ENCODE peak calls at places on chromosomes 5 and 9, in eight cellular contexts. J is CD4-positive, alpha-beta memory T cell; O is mesenchymal stem cell; G is tibial nerve; M is mammary epithelial cell; N is heart left ventricle; E is SJSA1; X is left ventricle myocardium inferior. Y is an unnamed sample. For H3K4me1, the result is how much of the 10 kb centered on the place peaks cover.

GRCh38 chr5:107402881-107403280 is 267.9 kb downstream of the EFNA5 start:
- DNase-seq in J (no peak), O (no peak), G (no peak), M (no peak), N (peak), E (no peak), X (no peak), Y (no peak)

GRCh38 chr5:97062046-97062445 is 80.4 kb downstream of the LIX1 start:
- DNase-seq in J (no peak), O (no peak), G (no peak), M (no peak), N (no peak), E (no peak), X (no peak), Y (no peak)

GRCh38 chr5:3197699-3198098 is 397.9 kb upstream of the IRX1 start:
- DNase-seq in J (no peak), O (no peak), G (no peak), M (no peak), N (no peak), E (no peak), X (no peak), Y (no peak)

GRCh38 chr9:93649610-93650261 is 73.4 kb downstream of the PHF2 start:
- DNase-seq in J (no peak), O (no peak), G (no peak), M (no peak), N (no peak), E (no peak), X (peak), Y (no peak)

GRCh38 chr9:5326893-5327548 is 12.7 kb downstream of the RLN1 start:
- DNase-seq in J (peak), O (peak), G (no peak), M (no peak), N (no peak), E (no peak), X (no peak), Y (peak)

GRCh38 chr5:90933298-90933697 is 374.7 kb downstream of the ADGRV1 start:
- DNase-seq in J (no peak), O (no peak), G (no peak), M (no peak), N (no peak), E (no peak), X (no peak), Y (no peak)

GRCh38 chr5:107063511-107063910 is 607.2 kb downstream of the EFNA5 start:
- DNase-seq in J (no peak), O (no peak), G (no peak), M (peak), N (no peak), E (no peak), X (no peak), Y (no peak)

GRCh38 chr5:123261752-123262151 is 161.5 kb downstream of the CEP120 start:
- DNase-seq in J (no peak), O (no peak), G (no peak), M (peak), N (no peak), E (no peak), X (no peak), Y (no peak)

GRCh38 chr5:127423173-127423798 is 94.2 kb upstream of the PRRC1 start:
- DNase-seq in J (no peak), O (no peak), G (no peak), M (no peak), N (no peak), E (no peak), X (no peak), Y (no peak)

GRCh38 chr5:15927710-15928380 is 251.7 kb downstream of the MARCHF11 start:
- DNase-seq in J (no peak), O (no peak), G (no peak), M (no peak), N (no peak), E (no peak), X (no peak), Y (peak)

GRCh38 chr5:65482280-65482726 is 583 bp upstream of the ADAMTS6 start:
- DNase-seq in J (peak), O (peak), G (no peak), M (peak), N (no peak), E (peak), X (no peak), Y (no peak)

GRCh38 chr5:39475055-39475454 is 50.3 kb upstream of the DAB2 start:
- DNase-seq in J (no peak), O (no peak), G (no peak), M (no peak), N (no peak), E (no peak), X (no peak), Y (no peak)

GRCh38 chr9:112790231-112790774 is 39.7 kb downstream of the SNX30 start:
- DNase-seq in J (no peak), O (no peak), G (no peak), M (peak), N (no peak), E (no peak), X (no peak), Y (no peak)

GRCh38 chr5:150625831-150626746 is 14.4 kb upstream of the SYNPO start:
- DNase-seq in J (no peak), O (no peak), G (no peak), M (no peak), N (peak), E (no peak), X (no peak), Y (no peak)

GRCh38 chr5:171272996-171273970 is 35.8 kb upstream of the TLX3 start:
- DNase-seq in J (no peak), O (peak), G (no peak), M (peak), N (no peak), E (no peak), X (no peak), Y (no peak)

GRCh38 chr9:134982311-134982710 is 64.6 kb upstream of the FCN1 start:
- DNase-seq in J (no peak), O (no peak), G (no peak), M (no peak), N (no peak), E (no peak), X (no peak), Y (no peak)

GRCh38 chr5:81853005-81853357 is 102.1 kb upstream of the SSBP2 start:
- DNase-seq in J (no peak), O (no peak), G (no peak), M (no peak), N (no peak), E (no peak), X (no peak), Y (no peak)

GRCh38 chr9:114098660-114099522 is at the start of gene KIF12:
- DNase-seq in J (no peak), O (no peak), G (no peak), M (no peak), N (peak), E (no peak), X (no peak), Y (no peak)

GRCh38 chr9:128124451-128124850 is 3.1 kb downstream of the PTGES2 start:
- DNase-seq in J (no peak), O (no peak), G (no peak), M (no peak), N (peak), E (no peak), X (peak), Y (no peak)

GRCh38 chr5:1892685-1893445 is 10.1 kb upstream of the IRX4 start:
- DNase-seq in J (no peak), O (no peak), G (no peak), M (no peak), N (peak), E (no peak), X (no peak), Y (no peak)

GRCh38 chr5:21823076-21823574 is 1030.0 kb downstream of the CDH12 start:
- DNase-seq in J (no peak), O (no peak), G (no peak), M (no peak), N (no peak), E (no peak), X (no peak), Y (no peak)

GRCh38 chr5:178291969-178292825 is 59.6 kb upstream of the PHYKPL start:
- DNase-seq in J (no peak), O (no peak), G (no peak), M (no peak), N (peak), E (no peak), X (no peak), Y (no peak)

GRCh38 chr5:148828461-148829247 is 2.2 kb downstream of the ADRB2 start:
- DNase-seq in J (no peak), O (no peak), G (no peak), M (peak), N (no peak), E (peak), X (no peak), Y (no peak)

GRCh38 chr9:20220286-20220685 is 402.0 kb downstream of the MLLT3 start:
- DNase-seq in J (no peak), O (peak), G (no peak), M (peak), N (no peak), E (peak), X (no peak), Y (no peak)

GRCh38 chr9:84002344-84002743 is 21.7 kb downstream of the RMI1 start:
- DNase-seq in J (peak), O (peak), G (no peak), M (no peak), N (no peak), E (no peak), X (no peak), Y (no peak)

GRCh38 chr5:140345919-140346347 is 470 bp downstream of the HBEGF start:
- DNase-seq in J (no peak), O (peak), G (no peak), M (peak), N (peak), E (peak), X (peak), Y (no peak)

GRCh38 chr9:76905984-76906861 is at the start of gene PRUNE2:
- DNase-seq in J (no peak), O (peak), G (no peak), M (peak), N (peak), E (peak), X (peak), Y (no peak)

GRCh38 chr5:130104895-130105684 is 200.8 kb downstream of the CHSY3 start:
- DNase-seq in J (no peak), O (no peak), G (no peak), M (no peak), N (no peak), E (no peak), X (no peak), Y (no peak)

GRCh38 chr5:151270599-151270998 is 17.6 kb downstream of the GM2A start:
- DNase-seq in J (no peak), O (peak), G (no peak), M (peak), N (no peak), E (no peak), X (no peak), Y (no peak)

GRCh38 chr5:84411832-84412605 is 27.3 kb upstream of the EDIL3 start:
- DNase-seq in J (no peak), O (no peak), G (no peak), M (peak), N (no peak), E (no peak), X (no peak), Y (no peak)

GRCh38 chr5:142316051-142316450 is 8.8 kb downstream of the SPRY4 start:
- DNase-seq in J (peak), O (peak), G (no peak), M (no peak), N (no peak), E (peak), X (no peak), Y (no peak)

GRCh38 chr9:83238871-83239624 is 176.1 kb upstream of the RASEF start:
- DNase-seq in J (no peak), O (peak), G (no peak), M (no peak), N (no peak), E (no peak), X (no peak), Y (no peak)

GRCh38 chr9:32968101-32969011 is 33.1 kb downstream of the APTX start:
- DNase-seq in J (peak), O (peak), G (peak), M (peak), N (no peak), E (peak), X (no peak), Y (no peak)

GRCh38 chr9:134442486-134443168 is 116.4 kb downstream of the RXRA start:
- DNase-seq in J (no peak), O (no peak), G (no peak), M (no peak), N (no peak), E (no peak), X (no peak), Y (no peak)

GRCh38 chr9:13076616-13077015 is 202.9 kb downstream of the MPDZ start:
- DNase-seq in J (no peak), O (no peak), G (no peak), M (no peak), N (no peak), E (no peak), X (no peak), Y (no peak)

GRCh38 chr5:13244151-13244550 is 700.3 kb downstream of the DNAH5 start:
- DNase-seq in J (no peak), O (no peak), G (no peak), M (no peak), N (peak), E (no peak), X (no peak), Y (no peak)

GRCh38 chr5:124740991-124741583 is 5.4 kb downstream of the ZNF608 start:
- DNase-seq in J (no peak), O (peak), G (no peak), M (peak), N (no peak), E (peak), X (no peak), Y (no peak)

GRCh38 chr5:17305024-17305423 is 87.6 kb downstream of the BASP1 start:
- DNase-seq in J (no peak), O (peak), G (no peak), M (no peak), N (no peak), E (peak), X (no peak), Y (no peak)

GRCh38 chr9:109906766-109907382 is 126.9 kb downstream of the PALM2AKAP2 start:
- DNase-seq in J (no peak), O (peak), G (no peak), M (no peak), N (no peak), E (no peak), X (no peak), Y (no peak)

GRCh38 chr9:127340721-127341120 is 56.2 kb upstream of the SLC2A8 start:
- DNase-seq in J (no peak), O (no peak), G (no peak), M (no peak), N (no peak), E (peak), X (no peak), Y (no peak)

DNA sequence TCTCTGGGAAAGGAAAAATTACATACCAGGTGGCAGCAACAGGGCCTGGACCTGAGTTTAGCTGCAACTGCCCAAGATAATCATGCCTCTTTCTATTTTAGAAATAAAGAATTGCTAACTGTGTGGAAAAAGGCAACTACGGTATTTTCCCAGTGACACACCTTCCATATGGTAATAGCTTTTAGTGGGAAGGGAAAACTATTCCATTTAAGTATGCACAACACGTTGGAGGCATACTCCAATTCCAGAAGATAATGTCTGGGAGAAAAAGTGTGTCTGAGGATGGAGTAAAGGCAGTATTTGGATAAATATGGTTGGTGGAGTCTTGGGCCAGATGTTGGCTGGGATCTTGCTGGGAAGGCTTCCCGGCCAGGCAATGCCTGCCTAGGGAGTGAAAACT is 40.7 kb downstream of the SH3PXD2B start:
- DNase-seq in J (no peak), O (no peak), G (no peak), M (no peak), N (no peak), E (no peak), X (no peak), Y (no peak)
- H3K27ac ChIP-seq in J (no peak), O (no peak), G (peak), M (no peak), N (peak), E (peak), X (peak), Y (peak)

DNA sequence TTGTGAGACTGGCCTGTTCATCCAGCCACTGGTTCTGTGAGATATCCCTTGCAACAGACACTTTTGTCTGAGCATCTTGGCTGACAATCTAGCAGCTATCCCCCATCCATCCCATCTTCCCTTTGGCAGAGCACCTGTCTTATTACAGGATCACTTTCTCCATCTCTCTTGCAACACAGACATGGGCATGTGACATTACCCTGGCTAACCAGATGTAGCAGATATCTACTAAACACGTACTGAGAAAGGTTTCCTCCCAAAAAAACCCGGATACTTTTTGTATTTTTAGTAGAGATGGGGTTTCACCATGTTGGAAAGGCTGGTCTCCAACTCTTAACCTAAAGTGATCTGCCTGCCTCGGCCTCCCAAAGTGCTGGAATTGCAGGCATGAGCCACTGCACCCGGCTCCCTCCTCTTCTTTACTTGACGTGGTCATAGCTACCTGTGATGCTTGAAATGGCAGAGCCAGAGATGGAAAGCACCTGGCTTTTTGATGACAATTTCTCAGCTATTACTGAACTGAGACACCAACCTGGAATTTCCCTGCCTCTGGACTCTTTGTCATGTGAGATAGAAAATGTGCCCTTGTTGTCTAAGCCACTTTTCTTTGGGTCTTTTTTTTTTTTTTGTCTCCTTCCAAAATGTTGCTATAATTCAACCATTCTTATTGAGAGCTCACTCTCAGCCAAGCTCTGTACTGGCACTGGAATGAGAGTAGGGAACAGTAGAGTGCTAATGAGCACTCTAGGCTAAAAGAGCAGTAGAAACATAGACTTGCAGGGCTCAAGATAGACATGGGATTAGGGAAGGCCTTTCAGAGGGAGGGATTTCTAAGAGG is 32.6 kb downstream of the FNBP1 start:
- DNase-seq in J (peak), O (no peak), G (no peak), M (peak), N (no peak), E (no peak), X (no peak), Y (no peak)
- H3K4me1 ChIP-seq in J (half or more), O (under half), G (under half), M (under half), N (half or more), E (under half), X (under half), Y (half or more)

GRCh38 chr9:4020038-4020746 is 279.7 kb downstream of the GLIS3 start:
- DNase-seq in J (no peak), O (peak), G (no peak), M (no peak), N (no peak), E (no peak), X (no peak), Y (no peak)
- H3K27ac ChIP-seq in J (no peak), O (peak), G (no peak), M (no peak), N (no peak), E (no peak), X (no peak), Y (no peak)

GRCh38 chr5:54525692-54526091 is 8.1 kb downstream of the SNX18 start:
- DNase-seq in J (no peak), O (no peak), G (no peak), M (no peak), N (no peak), E (no peak), X (no peak), Y (no peak)

GRCh38 chr5:54523534-54523933 is 6.0 kb downstream of the SNX18 start:
- DNase-seq in J (no peak), O (no peak), G (no peak), M (no peak), N (no peak), E (no peak), X (no peak), Y (no peak)

GRCh38 chr5:54525226-54525625 is 7.7 kb downstream of the SNX18 start:
- DNase-seq in J (no peak), O (no peak), G (no peak), M (no peak), N (no peak), E (no peak), X (no peak), Y (no peak)

GRCh38 chr5:54524082-54524481 is 6.5 kb downstream of the SNX18 start:
- DNase-seq in J (no peak), O (no peak), G (no peak), M (no peak), N (no peak), E (no peak), X (no peak), Y (no peak)

DNA sequence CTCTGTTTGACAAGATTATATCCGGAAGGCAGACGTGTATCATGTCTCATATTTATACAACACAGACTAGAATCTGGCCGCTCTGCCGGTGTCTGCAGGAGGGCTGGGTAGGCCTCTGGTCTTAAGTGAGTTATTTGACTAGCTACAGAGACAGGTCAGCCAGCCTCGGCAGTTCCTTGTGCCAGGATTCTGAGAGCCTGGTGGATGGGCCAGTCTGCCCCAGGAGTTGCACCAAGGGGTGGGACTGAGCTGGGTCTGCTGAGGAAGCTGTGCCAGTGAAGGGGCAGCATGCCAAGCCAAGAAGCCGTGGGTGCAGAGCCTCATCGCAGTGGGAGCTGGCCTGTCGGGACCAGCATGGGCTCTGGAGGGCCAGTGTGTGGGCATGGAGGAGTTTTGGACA is 7.1 kb downstream of the SNX18 start:
- DNase-seq in J (no peak), O (no peak), G (no peak), M (no peak), N (peak), E (no peak), X (peak), Y (peak)
- H3K4me1 ChIP-seq in J (half or more), O (under half), G (half or more), M (under half), N (half or more), E (under half), X (half or more), Y (half or more)

GRCh38 chr5:68265347-68265746 is 49.8 kb downstream of the PIK3R1 start:
- DNase-seq in J (no peak), O (no peak), G (no peak), M (no peak), N (no peak), E (no peak), X (no peak), Y (no peak)

GRCh38 chr5:68265822-68266395 is 50.4 kb downstream of the PIK3R1 start:
- DNase-seq in J (no peak), O (peak), G (no peak), M (no peak), N (no peak), E (no peak), X (no peak), Y (no peak)

GRCh38 chr5:68267044-68267443 is 51.5 kb downstream of the PIK3R1 start:
- DNase-seq in J (no peak), O (no peak), G (no peak), M (no peak), N (no peak), E (no peak), X (no peak), Y (no peak)

GRCh38 chr5:68268363-68269130 is 53.0 kb downstream of the PIK3R1 start:
- DNase-seq in J (no peak), O (no peak), G (no peak), M (peak), N (no peak), E (no peak), X (no peak), Y (no peak)

GRCh38 chr5:68266457-68266856 is 50.9 kb downstream of the PIK3R1 start:
- DNase-seq in J (no peak), O (peak), G (no peak), M (no peak), N (no peak), E (no peak), X (no peak), Y (no peak)
- H3K27ac ChIP-seq in J (no peak), O (no peak), G (peak), M (peak), N (peak), E (no peak), X (peak), Y (peak)

GRCh38 chr9:136238342-136238732 is 7.3 kb downstream of the QSOX2 start:
- DNase-seq in J (no peak), O (no peak), G (no peak), M (no peak), N (no peak), E (no peak), X (no peak), Y (no peak)
- H3K4me1 ChIP-seq in J (under half), O (under half), G (under half), M (under half), N (under half), E (under half), X (half or more), Y (under half)

GRCh38 chr9:132007371-132007701 is 72.3 kb downstream of the MED27 start:
- DNase-seq in J (no peak), O (no peak), G (no peak), M (no peak), N (no peak), E (no peak), X (no peak), Y (no peak)
- H3K27ac ChIP-seq in J (no peak), O (no peak), G (no peak), M (peak), N (no peak), E (no peak), X (no peak), Y (no peak)

Y was measured in esophagus muscularis mucosa.